ENCODE peak calls at places on chromosome 7, in six cellular contexts. N is NCI-H1092; H is adipocyte; Z is amygdala; B is colonic mucosa; O is stimulated activated CD8-positive, alpha-beta memory T cell treated with anti-CD3 and anti-CD28 coated beads, Interleukin-2, amount 100 ng/mL, for 1 hour. L is an unnamed sample.

GRCh38 chr7:16951483-16952080 is 69.8 kb upstream of the AGR3 start:
- DNase-seq in B (no peak), H (no peak), O (no peak), Z (no peak), N (no peak), L (no peak)

GRCh38 chr7:117010375-117011133 is 57.3 kb downstream of the ST7 start:
- DNase-seq in N (no peak), Z (no peak), H (no peak), O (no peak), B (no peak), L (no peak)

GRCh38 chr7:55157347-55158105 is 138.7 kb downstream of the EGFR start:
- DNase-seq in N (no peak), H (no peak), O (no peak), B (no peak), Z (no peak), L (no peak)

GRCh38 chr7:103447073-103447960 is 1.3 kb upstream of the SLC26A5 start:
- DNase-seq in B (peak), Z (peak), H (peak), N (peak), O (no peak), L (no peak)

GRCh38 chr7:129150199-129150996 is 5.9 kb downstream of the TSPAN33 start:
- DNase-seq in Z (no peak), O (no peak), B (no peak), N (no peak), H (no peak), L (no peak)

GRCh38 chr7:27101906-27102577 is 441 bp downstream of the HOXA2 start:
- DNase-seq in N (no peak), Z (no peak), H (no peak), O (no peak), B (peak), L (no peak)

GRCh38 chr7:150948791-150949251 is 29.3 kb downstream of the KCNH2 start:
- DNase-seq in B (no peak), H (no peak), O (no peak), Z (no peak), N (no peak), L (no peak)

GRCh38 chr7:116687801-116688201 is 15.8 kb downstream of the MET start:
- DNase-seq in O (no peak), B (no peak), Z (no peak), N (no peak), H (peak), L (no peak)

L was measured in nucleus accumbens.